ENCODE peak calls at places on chromosomes 11 and 22, in seven cellular contexts. X, N, Y, A, Z, U and F are unnamed samples.

GRCh38 chr11:45518096-45518852 is 147.1 kb downstream of the CHST1 start:
- DNase-seq in N (no peak), Y (peak; percentile 15), U (no peak), X (no peak), Z (no peak), A (no peak), F (no peak)

GRCh38 chr11:47189100-47189834 is 3.0 kb upstream of the PACSIN3 start:
- DNase-seq in X (peak; percentile 55), Z (no peak), Y (peak; percentile 29), A (no peak), U (peak; percentile 92), N (no peak), F (no peak)

GRCh38 chr22:37725551-37726239 is 28.8 kb downstream of the TRIOBP start:
- DNase-seq in N (no peak), Y (no peak), A (no peak), X (no peak), Z (no peak), U (no peak), F (no peak)

GRCh38 chr11:69360606-69361005 is 66.7 kb downstream of the MYEOV start:
- DNase-seq in N (no peak), Y (no peak), U (no peak), A (no peak), X (no peak), Z (no peak), F (no peak)

GRCh38 chr11:60785136-60785535 is at the start of gene MS4A10:
- DNase-seq in N (peak; percentile 43), A (no peak), X (no peak), U (no peak), Z (no peak), Y (no peak), F (no peak)

GRCh38 chr22:46054878-46055158 is 77.9 kb upstream of the WNT7B start:
- DNase-seq in X (no peak), N (peak; percentile 44), A (peak; percentile 12), Y (no peak), Z (no peak), U (no peak), F (no peak)

GRCh38 chr22:43923191-43923590 is 414 bp upstream of the PNPLA3 start:
- DNase-seq in A (no peak), Y (no peak), N (no peak), U (peak; percentile 44), Z (no peak), X (no peak), F (peak; percentile 13)

GRCh38 chr22:24525416-24526037 is 29.4 kb downstream of the GUCD1 start:
- DNase-seq in N (peak; percentile 86), Y (peak; percentile 72), X (no peak), U (peak; percentile 76), Z (peak; percentile 72), A (peak; percentile 79), F (peak; percentile 92)

GRCh38 chr11:39209966-39210365 is 2249.5 kb downstream of the LRRC4C start:
- DNase-seq in X (no peak), U (no peak), Y (peak; percentile 1), N (no peak), Z (no peak), A (no peak), F (no peak)

GRCh38 chr11:121250843-121251242 is 41.7 kb upstream of the SC5D start:
- DNase-seq in U (peak; percentile 34), X (no peak), A (no peak), Z (no peak), N (no peak), Y (no peak), F (no peak)

GRCh38 chr11:33655842-33656600 is 44.6 kb downstream of the C11orf91 start:
- DNase-seq in A (no peak), X (no peak), N (no peak), Z (no peak), Y (no peak), U (no peak), F (peak; percentile 89)

GRCh38 chr11:121508449-121508848 is 55.7 kb upstream of the SORL1-AS1 start:
- DNase-seq in Y (no peak), A (no peak), Z (no peak), U (no peak), X (no peak), N (no peak), F (no peak)

GRCh38 chr11:69540118-69541000 is 58.9 kb downstream of the LINC01488 start:
- DNase-seq in N (peak; percentile 83), X (no peak), Y (peak; percentile 23), Z (peak; percentile 25), U (no peak), A (peak; percentile 31), F (no peak)

GRCh38 chr11:58845342-58845741 is 838 bp upstream of the GLYATL2 start:
- DNase-seq in N (no peak), X (no peak), U (no peak), A (no peak), Z (no peak), Y (no peak), F (no peak)

GRCh38 chr22:25508161-25508560 is 56.3 kb upstream of the GRK3 start:
- DNase-seq in U (no peak), N (no peak), A (no peak), Z (no peak), Y (no peak), X (no peak), F (no peak)

GRCh38 chr11:62446091-62446490 is 27.3 kb downstream of the SCGB1A1 start:
- DNase-seq in Y (no peak), Z (peak; percentile 61), A (no peak), N (no peak), U (no peak), X (no peak), F (no peak)

GRCh38 chr11:126592496-126593410 is 237.3 kb downstream of the ST3GAL4 start:
- DNase-seq in N (no peak), U (no peak), X (no peak), Y (no peak), A (no peak), Z (no peak), F (no peak)

GRCh38 chr11:133228406-133229330 is 303.6 kb downstream of the OPCML start:
- DNase-seq in Y (peak; percentile 38), A (peak; percentile 12), X (no peak), N (peak; percentile 66), U (no peak), Z (no peak), F (no peak)

GRCh38 chr22:25146906-25147754 is 52.5 kb upstream of the CRYBB3 start:
- DNase-seq in N (no peak), X (no peak), Z (no peak), U (no peak), A (no peak), Y (no peak), F (no peak)

GRCh38 chr22:30425327-30425615 is 297 bp upstream of the MTFP1 start:
- DNase-seq in Z (no peak), U (no peak), Y (no peak), X (no peak), N (peak; percentile 61), A (no peak), F (no peak)

GRCh38 chr22:49838771-49839717 is 11.4 kb upstream of the BRD1 start:
- DNase-seq in Z (no peak), X (no peak), N (peak; percentile 76), U (peak; percentile 20), A (no peak), Y (no peak), F (peak; percentile 61)

GRCh38 chr22:40249286-40249685 is 71.6 kb downstream of the TNRC6B start:
- DNase-seq in A (no peak), U (no peak), Z (no peak), X (no peak), Y (no peak), N (no peak), F (no peak)

GRCh38 chr11:65615950-65616574 is 486 bp downstream of the PCNX3 start:
- DNase-seq in N (no peak), Z (no peak), A (no peak), Y (peak; percentile 58), U (peak; percentile 21), X (no peak), F (peak; percentile 66)

GRCh38 chr22:27800250-27801131 is 1.1 kb downstream of the MN1 start:
- DNase-seq in X (no peak), U (peak; percentile 42), A (no peak), Z (no peak), Y (peak; percentile 55), N (peak; percentile 77), F (no peak)

GRCh38 chr11:27040302-27041115 is at the start of gene BBOX1:
- DNase-seq in Y (no peak), Z (peak; percentile 35), N (peak; percentile 91), A (peak; percentile 19), X (no peak), U (no peak), F (no peak)

GRCh38 chr11:118980191-118980881 is 8.8 kb downstream of the FOXR1 start:
- DNase-seq in N (peak; percentile 72), A (no peak), X (no peak), Z (no peak), Y (no peak), U (peak; percentile 37), F (no peak)
- H3K4me3 ChIP-seq in N (peak overlapping the region; percentile 28), A (no peak overlapping the region), X (no peak overlapping the region), Z (no peak overlapping the region), Y (no peak overlapping the region), U (no peak overlapping the region), F (no peak overlapping the region)

GRCh38 chr11:67408437-67409200 is 4.7 kb downstream of the TBC1D10C start:
- DNase-seq in U (no peak), Z (no peak), X (no peak), Y (no peak), N (no peak), A (no peak), F (no peak)
- H3K4me3 ChIP-seq in U (no peak overlapping the region), Z (no peak overlapping the region), X (no peak overlapping the region), Y (no peak overlapping the region), N (no peak overlapping the region), A (no peak overlapping the region), F (peak overlapping the region; percentile 54)

GRCh38 chr11:83035070-83035854 is 36.4 kb downstream of the RAB30 start:
- DNase-seq in N (no peak), X (no peak), Y (no peak), A (no peak), U (peak; percentile 54), Z (no peak), F (peak; percentile 36)

GRCh38 chr11:83033972-83034672 is 37.6 kb downstream of the RAB30 start:
- DNase-seq in Z (peak; percentile 56), X (no peak), N (no peak), A (peak; percentile 34), Y (peak; percentile 45), U (peak; percentile 51), F (peak; percentile 31)

GRCh38 chr11:83033367-83033766 is 38.3 kb downstream of the RAB30 start:
- DNase-seq in N (no peak), Y (no peak), A (no peak), Z (no peak), X (no peak), U (no peak), F (no peak)

GRCh38 chr11:83036701-83037100 is 35.0 kb downstream of the RAB30 start:
- DNase-seq in A (no peak), U (no peak), Y (no peak), N (no peak), X (no peak), Z (no peak), F (no peak)

DNA sequence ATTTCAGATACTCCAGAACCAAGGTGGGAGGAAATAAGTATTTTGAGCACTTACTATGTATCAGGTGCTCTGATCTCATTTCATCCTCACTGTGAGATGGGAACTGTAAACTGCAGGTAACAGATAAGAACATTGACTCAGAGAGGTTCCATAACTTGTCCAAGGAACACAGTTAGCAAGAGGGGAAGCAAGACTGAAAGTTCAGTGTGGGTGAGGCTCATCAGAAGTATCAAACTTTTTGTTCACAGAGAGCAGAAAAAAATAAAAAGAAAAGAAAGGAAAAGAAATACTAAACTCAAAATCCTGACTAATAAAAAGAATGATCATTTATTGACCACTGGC is 37.1 kb downstream of the RAB30 start:
- DNase-seq in Y (no peak), U (no peak), A (no peak), X (no peak), Z (no peak), N (no peak), F (no peak)
- H3K4me3 ChIP-seq in Y (no peak overlapping the region), U (no peak overlapping the region), A (no peak overlapping the region), X (no peak overlapping the region), Z (peak overlapping the region; percentile 5), N (no peak overlapping the region), F (no peak overlapping the region)

GRCh38 chr22:36288571-36289405 is 35.9 kb downstream of the APOL1 start:
- DNase-seq in N (peak; percentile 81), Y (no peak), U (no peak), Z (no peak), A (no peak), X (no peak), F (no peak)
- H3K4me3 ChIP-seq in N (no peak overlapping the region), Y (no peak overlapping the region), U (no peak overlapping the region), Z (no peak overlapping the region), A (no peak overlapping the region), X (no peak overlapping the region), F (no peak overlapping the region)